ENCODE peak calls at places on chromosomes 1 and 21, in five cellular contexts. One of them, this sample, is unnamed. For H3K9me3, the result is how much of the 10 kb centered on the place peaks cover.

GRCh38 chr1:111476761-111477309 is 3.1 kb downstream of the C1orf162 start:
- DNase-seq in A549: no peak
- DNase-seq in endodermal cell: no peak
- DNase-seq in CD8-positive, alpha-beta T cell: no peak
- DNase-seq in AG04450: no peak
- DNase-seq in this sample: peak

GRCh38 chr1:201128962-201129361 is 2.0 kb upstream of the ASCL5 start:
- DNase-seq in AG04450: no peak
- DNase-seq in CD8-positive, alpha-beta T cell: no peak
- DNase-seq in A549: no peak
- DNase-seq in endodermal cell: no peak
- DNase-seq in this sample: no peak

GRCh38 chr1:108521990-108522393 is 37.9 kb upstream of the EEIG2 start:
- DNase-seq in AG04450: no peak
- DNase-seq in CD8-positive, alpha-beta T cell: no peak
- DNase-seq in A549: no peak
- DNase-seq in endodermal cell: no peak
- DNase-seq in this sample: no peak

GRCh38 chr1:209012443-209013196 is 570.9 kb upstream of the CAMK1G start:
- DNase-seq in endodermal cell: no peak
- DNase-seq in AG04450: no peak
- DNase-seq in CD8-positive, alpha-beta T cell: no peak
- DNase-seq in A549: no peak
- DNase-seq in this sample: no peak

GRCh38 chr1:27960762-27961645 is 1.2 kb downstream of the XKR8 start:
- DNase-seq in endodermal cell: peak
- DNase-seq in AG04450: no peak
- DNase-seq in CD8-positive, alpha-beta T cell: no peak
- DNase-seq in A549: no peak
- DNase-seq in this sample: no peak

GRCh38 chr1:200139661-200140250 is 112.2 kb downstream of the NR5A2 start:
- DNase-seq in CD8-positive, alpha-beta T cell: no peak
- DNase-seq in AG04450: peak
- DNase-seq in A549: peak
- DNase-seq in endodermal cell: no peak
- DNase-seq in this sample: no peak

GRCh38 chr1:183191833-183192232 is 5.8 kb downstream of the LAMC2 start:
- DNase-seq in CD8-positive, alpha-beta T cell: no peak
- DNase-seq in A549: no peak
- DNase-seq in endodermal cell: no peak
- DNase-seq in AG04450: peak
- DNase-seq in this sample: no peak

GRCh38 chr1:157132602-157133167 is 5.5 kb downstream of the ETV3 start:
- DNase-seq in AG04450: no peak
- DNase-seq in CD8-positive, alpha-beta T cell: no peak
- DNase-seq in endodermal cell: no peak
- DNase-seq in A549: no peak
- DNase-seq in this sample: no peak

GRCh38 chr21:42861311-42862122 is 17.8 kb downstream of the WDR4 start:
- DNase-seq in endodermal cell: peak
- DNase-seq in AG04450: no peak
- DNase-seq in CD8-positive, alpha-beta T cell: no peak
- DNase-seq in A549: no peak
- DNase-seq in this sample: no peak

GRCh38 chr1:55337801-55338447 is 122.8 kb upstream of the USP24 start:
- DNase-seq in AG04450: no peak
- DNase-seq in endodermal cell: peak
- DNase-seq in A549: peak
- DNase-seq in CD8-positive, alpha-beta T cell: no peak
- DNase-seq in this sample: no peak

GRCh38 chr1:225699336-225699735 is 46.4 kb upstream of the ENAH start:
- DNase-seq in AG04450: no peak
- DNase-seq in endodermal cell: no peak
- DNase-seq in A549: no peak
- DNase-seq in CD8-positive, alpha-beta T cell: no peak
- DNase-seq in this sample: no peak

GRCh38 chr1:66999640-67000400 is 54.1 kb downstream of the SLC35D1 start:
- DNase-seq in A549: no peak
- DNase-seq in endodermal cell: no peak
- DNase-seq in AG04450: no peak
- DNase-seq in CD8-positive, alpha-beta T cell: no peak
- DNase-seq in this sample: no peak

GRCh38 chr1:176847052-176847451 is 317.5 kb downstream of the ASTN1 start:
- DNase-seq in endodermal cell: no peak
- DNase-seq in AG04450: no peak
- DNase-seq in A549: no peak
- DNase-seq in CD8-positive, alpha-beta T cell: no peak
- DNase-seq in this sample: no peak

GRCh38 chr21:29185633-29186032 is 55.2 kb downstream of the MAP3K7CL start:
- DNase-seq in CD8-positive, alpha-beta T cell: no peak
- DNase-seq in A549: no peak
- DNase-seq in endodermal cell: no peak
- DNase-seq in AG04450: no peak
- DNase-seq in this sample: no peak

GRCh38 chr21:29186246-29186645 is 55.8 kb downstream of the MAP3K7CL start:
- DNase-seq in endodermal cell: no peak
- DNase-seq in AG04450: no peak
- DNase-seq in CD8-positive, alpha-beta T cell: no peak
- DNase-seq in A549: no peak
- DNase-seq in this sample: no peak

GRCh38 chr21:29185172-29185571 is 54.7 kb downstream of the MAP3K7CL start:
- DNase-seq in endodermal cell: no peak
- DNase-seq in CD8-positive, alpha-beta T cell: no peak
- DNase-seq in AG04450: no peak
- DNase-seq in A549: no peak
- DNase-seq in this sample: no peak

GRCh38 chr21:29189358-29189757 is 58.9 kb downstream of the MAP3K7CL start:
- DNase-seq in A549: no peak
- DNase-seq in AG04450: no peak
- DNase-seq in endodermal cell: no peak
- DNase-seq in CD8-positive, alpha-beta T cell: no peak
- DNase-seq in this sample: no peak

DNA sequence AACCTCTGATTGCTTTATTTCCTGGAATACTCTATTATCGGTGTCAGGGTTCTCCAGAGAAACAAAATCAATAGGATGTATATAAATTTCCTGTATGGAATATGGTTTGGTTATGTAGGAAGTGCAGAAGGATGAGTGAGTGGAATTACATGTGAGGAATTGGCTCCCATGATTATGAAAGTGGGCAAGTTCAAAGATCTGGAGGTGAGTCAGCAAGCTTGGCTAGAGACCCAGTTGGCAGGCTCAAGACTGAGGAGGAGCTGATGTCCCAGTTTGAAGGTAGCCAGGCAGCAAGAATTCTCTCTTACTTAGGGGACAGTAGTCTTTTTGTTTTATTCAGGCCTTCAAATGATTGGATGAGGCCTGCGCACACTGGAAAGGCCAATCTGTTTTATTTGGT is 57.5 kb downstream of the MAP3K7CL start:
- DNase-seq in CD8-positive, alpha-beta T cell: no peak
- DNase-seq in endodermal cell: no peak
- DNase-seq in A549: no peak
- DNase-seq in AG04450: peak
- DNase-seq in this sample: no peak
- H3K27ac ChIP-seq in CD8-positive, alpha-beta T cell: no peak
- H3K27ac ChIP-seq in endodermal cell: no peak
- H3K27ac ChIP-seq in A549: peak
- H3K27ac ChIP-seq in AG04450: no peak
- H3K27ac ChIP-seq in this sample: no peak

GRCh38 chr21:20783611-20784010 is 214.6 kb upstream of the NCAM2 start:
- DNase-seq in AG04450: no peak
- DNase-seq in CD8-positive, alpha-beta T cell: no peak
- DNase-seq in endodermal cell: no peak
- DNase-seq in A549: no peak
- DNase-seq in this sample: no peak

GRCh38 chr21:20774737-20775136 is 223.5 kb upstream of the NCAM2 start:
- DNase-seq in AG04450: no peak
- DNase-seq in endodermal cell: no peak
- DNase-seq in CD8-positive, alpha-beta T cell: no peak
- DNase-seq in A549: no peak
- DNase-seq in this sample: no peak

DNA sequence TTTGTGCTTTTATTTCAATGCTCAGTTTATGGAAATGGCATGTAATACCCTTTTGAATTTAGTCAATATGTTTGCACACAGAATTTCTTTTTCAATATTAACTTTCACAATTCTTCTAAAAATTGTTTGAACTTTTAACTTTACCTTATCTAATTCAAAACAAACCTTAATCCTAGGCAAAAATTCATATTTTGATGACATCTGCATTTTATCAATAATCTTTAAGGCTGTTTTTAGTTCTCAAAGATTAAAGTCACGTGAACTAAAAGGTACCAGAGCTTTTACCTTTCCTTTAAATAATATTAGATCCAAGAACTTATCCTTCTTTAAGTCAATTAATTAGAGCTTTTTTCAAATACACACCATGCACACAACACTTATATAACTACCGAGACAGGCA is 218.9 kb upstream of the NCAM2 start:
- DNase-seq in endodermal cell: no peak
- DNase-seq in CD8-positive, alpha-beta T cell: no peak
- DNase-seq in A549: no peak
- DNase-seq in AG04450: no peak
- DNase-seq in this sample: no peak
- H3K9me3 ChIP-seq in endodermal cell: under half
- H3K9me3 ChIP-seq in CD8-positive, alpha-beta T cell: under half
- H3K9me3 ChIP-seq in A549: under half
- H3K9me3 ChIP-seq in AG04450: under half
- H3K9me3 ChIP-seq in this sample: under half

DNA sequence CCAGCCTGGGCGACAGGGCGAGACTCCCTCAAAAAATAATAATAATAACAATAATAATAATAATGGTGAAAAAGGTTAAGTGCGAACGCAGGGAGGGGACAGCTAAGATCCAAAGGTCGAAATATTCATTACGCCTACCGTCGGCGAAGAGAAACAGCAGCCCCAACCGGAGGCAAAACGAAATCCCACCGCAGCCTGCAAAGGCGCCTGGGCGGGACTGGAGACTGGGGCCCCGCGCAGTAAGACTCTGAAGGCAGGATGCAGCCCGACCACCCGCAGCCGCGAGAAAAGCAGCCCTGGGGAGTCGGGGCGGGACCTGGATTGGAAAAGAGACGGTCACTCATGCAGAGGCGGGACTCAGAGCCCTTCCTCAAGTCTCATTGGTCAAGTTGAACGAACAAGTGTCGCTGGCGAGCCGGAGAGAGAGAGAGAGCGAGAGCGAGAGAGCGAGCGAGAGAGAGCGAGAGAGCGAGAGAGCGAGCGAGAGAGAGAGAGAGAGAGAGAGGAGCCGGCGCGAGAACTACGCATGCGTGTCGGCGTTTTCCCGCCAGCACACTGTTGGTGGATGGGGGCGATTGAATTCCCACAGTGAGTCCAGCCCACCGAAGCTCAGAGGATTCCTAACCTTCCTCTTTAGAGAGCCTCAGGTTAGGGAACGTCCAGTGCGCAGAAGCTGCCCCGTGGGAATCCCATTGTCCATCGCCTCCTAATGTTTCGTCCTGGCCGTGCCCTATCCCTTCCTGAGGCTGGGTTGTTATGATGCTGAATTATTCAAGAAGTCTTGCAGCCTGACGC is 10.7 kb downstream of the ENTREP3 start:
- DNase-seq in AG04450: peak
- DNase-seq in A549: peak
- DNase-seq in endodermal cell: peak
- DNase-seq in CD8-positive, alpha-beta T cell: peak
- DNase-seq in this sample: peak
- TF ChIP-seq CTCF in AG04450: peak
- TF ChIP-seq CTCF in A549: no peak
- TF ChIP-seq CTCF in endodermal cell: peak
- TF ChIP-seq CTCF in CD8-positive, alpha-beta T cell: peak
- TF ChIP-seq CTCF in this sample: peak

GRCh38 chr1:178868700-178869099 is 2.2 kb downstream of the ANGPTL1 start:
- DNase-seq in CD8-positive, alpha-beta T cell: no peak
- DNase-seq in endodermal cell: no peak
- DNase-seq in AG04450: no peak
- DNase-seq in A549: no peak
- DNase-seq in this sample: no peak
- H3K27ac ChIP-seq in CD8-positive, alpha-beta T cell: no peak
- H3K27ac ChIP-seq in endodermal cell: no peak
- H3K27ac ChIP-seq in AG04450: no peak
- H3K27ac ChIP-seq in A549: no peak
- H3K27ac ChIP-seq in this sample: no peak

DNA sequence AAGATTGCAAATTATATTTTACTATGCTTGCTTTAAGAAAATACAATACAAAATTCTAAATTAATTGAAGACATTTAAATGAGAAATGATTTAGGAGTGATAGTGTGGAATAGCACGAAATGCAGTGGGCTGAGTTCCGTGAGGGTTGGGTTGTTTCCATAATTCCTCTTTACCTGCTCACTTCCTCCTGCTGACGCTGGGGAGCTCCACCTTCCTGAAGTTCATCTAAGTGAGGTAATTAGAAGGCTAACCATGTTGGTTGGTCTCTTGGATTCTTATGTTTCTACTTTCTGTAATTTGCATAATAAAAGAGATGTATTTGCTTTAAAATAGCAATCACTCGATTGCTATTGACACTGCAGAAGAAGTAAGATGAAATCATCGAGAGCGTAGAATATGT is 4.7 kb downstream of the OR14I1 start:
- DNase-seq in CD8-positive, alpha-beta T cell: no peak
- DNase-seq in A549: no peak
- DNase-seq in endodermal cell: no peak
- DNase-seq in AG04450: no peak
- DNase-seq in this sample: no peak
- H3K9me3 ChIP-seq in CD8-positive, alpha-beta T cell: under half
- H3K9me3 ChIP-seq in A549: under half
- H3K9me3 ChIP-seq in endodermal cell: half or more
- H3K9me3 ChIP-seq in AG04450: under half
- H3K9me3 ChIP-seq in this sample: under half

GRCh38 chr1:47785561-47786271 is 211.5 kb downstream of the TRABD2B start:
- DNase-seq in endodermal cell: peak
- DNase-seq in AG04450: no peak
- DNase-seq in A549: peak
- DNase-seq in CD8-positive, alpha-beta T cell: no peak
- DNase-seq in this sample: no peak
- TF ChIP-seq CTCF in endodermal cell: peak
- TF ChIP-seq CTCF in AG04450: no peak
- TF ChIP-seq CTCF in A549: no peak
- TF ChIP-seq CTCF in CD8-positive, alpha-beta T cell: no peak
- TF ChIP-seq CTCF in this sample: no peak

DNA sequence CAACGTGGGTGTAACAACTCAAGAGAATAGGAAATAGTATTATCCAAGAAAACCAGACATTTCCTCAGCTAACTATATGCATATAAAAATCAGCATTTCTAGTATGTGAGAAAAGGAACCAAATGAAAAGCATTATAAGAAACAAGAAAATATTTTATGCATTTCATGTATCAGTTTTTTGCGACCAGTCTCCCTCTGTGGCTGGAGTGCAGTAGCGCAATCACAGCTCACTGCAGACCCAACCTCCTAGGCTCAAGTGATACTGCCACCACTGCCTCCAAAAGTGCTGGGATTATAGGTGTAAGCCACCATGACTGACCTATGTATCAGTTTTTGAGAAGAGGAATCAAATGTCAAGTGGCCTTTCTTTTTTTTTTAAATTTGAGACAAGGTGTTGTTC is 31.0 kb downstream of the SLC16A1 start:
- DNase-seq in A549: no peak
- DNase-seq in endodermal cell: peak
- DNase-seq in AG04450: no peak
- DNase-seq in CD8-positive, alpha-beta T cell: no peak
- DNase-seq in this sample: no peak
- H3K27ac ChIP-seq in A549: no peak
- H3K27ac ChIP-seq in endodermal cell: no peak
- H3K27ac ChIP-seq in AG04450: no peak
- H3K27ac ChIP-seq in CD8-positive, alpha-beta T cell: no peak
- H3K27ac ChIP-seq in this sample: no peak

GRCh38 chr1:230855886-230856285 is 12.4 kb downstream of the C1orf198 start:
- DNase-seq in CD8-positive, alpha-beta T cell: no peak
- DNase-seq in endodermal cell: no peak
- DNase-seq in A549: no peak
- DNase-seq in AG04450: no peak
- DNase-seq in this sample: no peak
- H3K9me3 ChIP-seq in CD8-positive, alpha-beta T cell: under half
- H3K9me3 ChIP-seq in endodermal cell: under half
- H3K9me3 ChIP-seq in A549: under half
- H3K9me3 ChIP-seq in AG04450: under half
- H3K9me3 ChIP-seq in this sample: under half

This sample was measured in CD4-positive, alpha-beta T cell.